ENCODE peak calls at places on chromosomes 11 and 22, in eight cellular contexts. S, B, E, G, R, L, I and X are unnamed samples. For H3K4me1, the result is how much of the 10 kb centered on the place peaks cover.

GRCh38 chr11:69819541-69820070 is 390 bp upstream of the FGF3 start:
- DNase-seq in S (no peak), B (no peak), E (no peak), G (no peak), R (no peak), L (no peak), I (no peak), X (no peak)

GRCh38 chr11:46210133-46210636 is 67.3 kb upstream of the CREB3L1 start:
- DNase-seq in S (no peak), B (no peak), E (no peak), G (no peak), R (no peak), L (peak), I (no peak), X (no peak)

GRCh38 chr11:69567951-69568808 is 72.8 kb upstream of the CCND1 start:
- DNase-seq in S (peak), B (no peak), E (peak), G (no peak), R (no peak), L (peak), I (no peak), X (no peak)

GRCh38 chr11:15858881-15859280 is 497.5 kb downstream of the SOX6 start:
- DNase-seq in S (no peak), B (no peak), E (no peak), G (no peak), R (no peak), L (peak), I (no peak), X (no peak)

GRCh38 chr22:22230438-22230837 is 14.1 kb upstream of the VPREB1 start:
- DNase-seq in S (no peak), B (no peak), E (no peak), G (no peak), R (no peak), L (no peak), I (no peak), X (no peak)

GRCh38 chr22:48356731-48357130 is 1470.9 kb downstream of the BRD1 start:
- DNase-seq in S (no peak), B (no peak), E (peak), G (no peak), R (no peak), L (no peak), I (no peak), X (no peak)

GRCh38 chr22:30221121-30221992 is 25.2 kb downstream of the LIF start:
- DNase-seq in S (no peak), B (no peak), E (no peak), G (no peak), R (no peak), L (no peak), I (no peak), X (no peak)

GRCh38 chr11:112504056-112504455 is 243.4 kb upstream of the PLET1 start:
- DNase-seq in S (no peak), B (no peak), E (no peak), G (no peak), R (no peak), L (peak), I (no peak), X (no peak)

GRCh38 chr11:78921517-78921916 is 346.9 kb upstream of the NARS2 start:
- DNase-seq in S (no peak), B (no peak), E (no peak), G (no peak), R (no peak), L (no peak), I (no peak), X (no peak)

GRCh38 chr11:129373489-129373953 is 2.1 kb upstream of the BARX2 start:
- DNase-seq in S (no peak), B (no peak), E (no peak), G (no peak), R (no peak), L (no peak), I (no peak), X (no peak)

GRCh38 chr11:110123003-110123402 is 29.8 kb downstream of the ZC3H12C start:
- DNase-seq in S (no peak), B (no peak), E (no peak), G (no peak), R (no peak), L (peak), I (no peak), X (no peak)

GRCh38 chr11:16086229-16086628 is 270.1 kb downstream of the SOX6 start:
- DNase-seq in S (no peak), B (no peak), E (no peak), G (no peak), R (no peak), L (no peak), I (no peak), X (no peak)

GRCh38 chr11:122642472-122642922 is 13.0 kb upstream of the UBASH3B start:
- DNase-seq in S (peak), B (no peak), E (no peak), G (no peak), R (no peak), L (peak), I (no peak), X (peak)

GRCh38 chr11:5691963-5692358 is 2.4 kb downstream of the TRIM22 start:
- DNase-seq in S (no peak), B (no peak), E (no peak), G (no peak), R (no peak), L (no peak), I (no peak), X (no peak)

GRCh38 chr22:37281646-37282384 is 493 bp upstream of the CYTH4 start:
- DNase-seq in S (no peak), B (no peak), E (no peak), G (no peak), R (no peak), L (no peak), I (no peak), X (no peak)

DNA sequence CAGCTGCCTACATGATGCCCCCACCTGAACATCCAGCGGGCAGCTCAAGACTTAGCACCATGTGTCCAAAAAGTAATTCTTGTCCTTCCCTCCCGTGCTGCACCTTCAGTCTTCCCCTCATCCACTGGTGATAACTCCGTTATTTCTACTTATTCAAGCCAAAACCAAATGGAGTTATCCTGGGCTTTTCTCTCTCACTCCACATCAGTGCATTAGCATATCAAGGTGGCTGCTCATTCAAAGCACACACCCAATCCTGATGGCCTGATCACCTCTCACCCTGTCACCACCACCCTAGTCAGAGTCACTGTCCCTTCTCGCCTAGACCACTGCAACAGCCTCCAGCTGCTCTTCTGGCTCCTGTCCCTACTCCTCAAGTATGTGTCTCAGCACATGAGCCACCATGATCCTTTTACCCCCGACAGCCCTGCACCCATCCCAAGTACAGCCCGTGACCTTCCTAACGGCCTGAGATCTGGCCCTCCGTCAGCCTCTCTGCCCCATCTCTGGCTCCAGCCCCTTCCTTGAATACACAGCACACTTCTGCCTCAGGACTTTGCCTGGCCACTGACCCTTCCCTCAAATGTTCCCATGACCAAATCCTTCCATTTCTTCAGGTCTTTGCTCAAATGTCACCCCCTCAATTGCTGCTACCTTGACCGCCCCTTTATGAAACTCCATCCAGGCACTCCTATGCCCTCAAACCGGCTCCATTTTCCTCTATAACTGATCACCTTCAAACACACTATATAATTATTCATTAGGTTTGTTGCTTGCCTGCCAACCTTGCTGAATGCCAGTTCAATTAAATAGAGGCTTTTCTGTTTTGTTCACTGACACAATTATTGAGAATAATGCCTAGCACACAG is 19.7 kb upstream of the SLC25A1 start:
- DNase-seq in S (no peak), B (no peak), E (no peak), G (no peak), R (no peak), L (no peak), I (no peak), X (no peak)
- H3K4me1 ChIP-seq in S (under half), B (under half), E (under half), G (under half), R (under half), L (under half), I (under half), X (under half)

DNA sequence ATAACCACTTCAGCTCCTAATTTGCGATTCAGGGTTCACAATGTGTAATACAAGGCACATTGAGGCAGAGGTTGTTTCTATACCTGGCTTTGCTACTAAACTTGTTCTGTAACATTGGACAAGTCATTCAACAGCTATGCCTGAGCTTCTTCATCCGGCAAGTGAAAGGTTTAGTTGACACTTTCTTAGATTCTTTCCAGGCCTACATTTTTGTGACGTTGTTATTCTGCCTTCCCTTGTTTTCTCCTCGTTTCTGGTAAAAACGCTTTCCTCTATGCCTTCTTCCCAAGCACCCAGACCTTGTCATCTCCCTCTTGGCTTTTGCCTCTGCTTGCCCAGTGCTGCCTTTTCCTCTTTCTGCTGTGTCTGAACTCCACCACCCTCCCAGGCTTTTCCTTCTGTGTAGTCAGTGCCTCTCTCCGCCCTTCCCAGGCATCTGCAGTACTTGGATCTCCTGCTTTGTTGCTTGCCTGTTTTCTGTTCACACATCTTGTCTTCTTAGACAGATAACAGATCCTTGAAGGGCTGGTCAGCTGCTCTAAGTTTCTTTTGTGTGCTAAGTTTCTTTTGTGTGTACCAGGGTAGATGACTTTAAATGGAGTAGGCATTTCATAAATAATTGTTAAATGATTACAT is 1.4 kb upstream of the AMOTL1 start:
- DNase-seq in S (no peak), B (no peak), E (no peak), G (no peak), R (no peak), L (no peak), I (no peak), X (no peak)
- H3K4me1 ChIP-seq in S (under half), B (under half), E (under half), G (under half), R (under half), L (under half), I (under half), X (under half)

DNA sequence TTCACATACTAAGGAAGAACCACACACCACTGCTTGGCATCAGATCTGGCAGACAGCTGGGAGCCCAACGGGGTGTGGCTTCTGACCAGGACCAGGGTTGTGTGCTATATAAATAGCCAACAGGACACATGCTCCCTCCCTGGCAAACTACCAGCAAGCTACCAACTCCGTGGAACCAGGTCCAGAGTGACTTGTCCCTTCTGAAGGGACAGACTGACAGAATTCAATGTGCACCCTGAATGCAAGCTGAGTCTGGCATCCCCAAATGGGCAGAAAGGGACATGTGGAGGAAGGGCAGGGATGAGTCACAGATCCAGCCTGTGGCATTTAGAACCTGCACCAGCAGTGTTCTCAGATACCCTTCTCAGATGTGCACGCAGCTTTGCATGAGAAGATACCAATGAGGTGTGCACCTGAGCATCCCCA is 92.9 kb downstream of the MICAL3 start:
- DNase-seq in S (no peak), B (no peak), E (peak), G (no peak), R (peak), L (no peak), I (peak), X (peak)
- H3K4me1 ChIP-seq in S (under half), B (under half), E (under half), G (under half), R (under half), L (under half), I (under half), X (under half)

DNA sequence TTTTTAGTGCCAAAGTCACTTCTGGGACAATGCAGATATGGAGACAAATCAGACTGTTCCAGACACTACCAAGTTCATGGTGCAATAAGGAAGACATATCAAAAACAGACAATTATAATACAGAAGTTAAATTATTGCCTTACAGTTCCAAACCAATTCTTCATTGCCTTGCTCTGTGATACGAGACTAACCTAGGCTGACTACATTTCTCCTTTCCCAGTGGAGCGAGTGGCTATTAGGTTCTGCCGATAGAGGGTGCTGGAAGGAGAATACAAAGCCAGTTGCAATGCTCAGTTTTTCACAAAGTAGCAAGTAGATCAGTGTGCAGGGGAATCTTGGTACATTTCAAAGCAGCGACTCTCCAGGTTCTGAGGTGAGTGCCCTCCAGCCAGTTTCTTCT is 67.8 kb downstream of the FAM168A start:
- DNase-seq in S (no peak), B (no peak), E (no peak), G (peak), R (no peak), L (no peak), I (no peak), X (no peak)
- H3K4me1 ChIP-seq in S (under half), B (under half), E (under half), G (under half), R (under half), L (under half), I (under half), X (under half)

GRCh38 chr11:117279711-117280376 is 11.3 kb upstream of the BACE1-AS start:
- DNase-seq in S (no peak), B (no peak), E (no peak), G (no peak), R (no peak), L (no peak), I (no peak), X (no peak)

GRCh38 chr11:117284053-117284452 is 7.1 kb upstream of the BACE1-AS start:
- DNase-seq in S (no peak), B (no peak), E (no peak), G (no peak), R (no peak), L (no peak), I (no peak), X (no peak)

GRCh38 chr11:117281869-117282268 is 9.3 kb upstream of the BACE1-AS start:
- DNase-seq in S (no peak), B (no peak), E (no peak), G (no peak), R (no peak), L (no peak), I (no peak), X (no peak)

GRCh38 chr11:117282956-117283355 is 8.2 kb upstream of the BACE1-AS start:
- DNase-seq in S (no peak), B (no peak), E (no peak), G (no peak), R (no peak), L (no peak), I (no peak), X (peak)

DNA sequence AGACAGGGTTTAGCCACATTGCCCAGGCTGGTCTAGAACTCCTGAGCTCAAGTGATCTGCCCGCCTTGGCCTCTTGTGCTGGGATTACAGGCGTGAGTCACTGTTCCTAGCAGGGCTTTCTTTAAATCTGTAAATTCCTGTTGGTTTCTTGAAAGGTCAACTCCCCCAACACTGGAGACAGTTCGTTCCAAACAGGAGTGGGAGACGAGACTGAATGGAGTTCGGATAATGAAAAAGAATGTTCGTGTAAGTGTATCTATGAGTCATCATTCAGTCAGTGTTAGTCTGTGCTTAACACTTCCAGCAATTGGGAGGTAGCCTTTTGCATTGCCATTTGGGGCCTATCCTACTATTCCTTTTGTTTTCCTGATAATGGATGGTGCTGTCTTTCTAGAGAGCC is 10.0 kb upstream of the BACE1-AS start:
- DNase-seq in S (peak), B (no peak), E (no peak), G (no peak), R (no peak), L (peak), I (no peak), X (no peak)
- H3K4me1 ChIP-seq in S (under half), B (under half), E (under half), G (under half), R (under half), L (under half), I (under half), X (under half)

DNA sequence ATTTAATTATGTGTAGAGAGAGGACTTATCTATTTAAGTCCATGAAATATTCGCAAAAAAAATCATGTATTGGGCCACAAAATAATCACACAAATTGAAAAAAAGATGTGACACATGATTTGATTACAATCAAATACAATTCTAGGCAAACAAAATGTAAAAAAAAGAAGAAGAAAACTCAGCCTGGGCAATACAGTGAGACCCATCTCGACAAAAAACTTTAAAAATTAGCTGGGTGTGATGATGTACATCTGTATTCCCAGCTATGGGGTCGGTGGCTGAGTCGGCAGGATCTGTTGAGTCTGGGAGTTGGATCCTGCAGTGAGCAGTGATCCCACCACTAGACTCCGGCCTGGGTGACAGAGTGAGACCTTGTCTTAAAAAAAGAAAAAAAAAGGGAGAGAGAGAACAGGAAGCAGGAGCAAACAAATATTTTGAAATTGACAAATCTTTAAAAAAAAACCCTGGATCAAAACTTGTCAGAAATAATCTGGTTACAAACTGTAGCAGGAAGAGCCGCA is 3.1 kb upstream of the TYMP start:
- DNase-seq in S (no peak), B (no peak), E (peak), G (no peak), R (peak), L (no peak), I (no peak), X (no peak)
- H3K4me1 ChIP-seq in S (under half), B (under half), E (under half), G (under half), R (half or more), L (under half), I (under half), X (under half)

GRCh38 chr11:96265972-96266371 is 77.0 kb downstream of the MAML2 start:
- DNase-seq in S (no peak), B (no peak), E (no peak), G (no peak), R (no peak), L (no peak), I (no peak), X (no peak)

GRCh38 chr11:96260526-96260925 is 82.5 kb downstream of the MAML2 start:
- DNase-seq in S (no peak), B (no peak), E (no peak), G (no peak), R (no peak), L (peak), I (no peak), X (no peak)

GRCh38 chr11:96265236-96265737 is 77.7 kb downstream of the MAML2 start:
- DNase-seq in S (no peak), B (no peak), E (no peak), G (no peak), R (no peak), L (no peak), I (no peak), X (no peak)

GRCh38 chr11:96264364-96264763 is 78.6 kb downstream of the MAML2 start:
- DNase-seq in S (no peak), B (no peak), E (no peak), G (no peak), R (no peak), L (no peak), I (no peak), X (no peak)

DNA sequence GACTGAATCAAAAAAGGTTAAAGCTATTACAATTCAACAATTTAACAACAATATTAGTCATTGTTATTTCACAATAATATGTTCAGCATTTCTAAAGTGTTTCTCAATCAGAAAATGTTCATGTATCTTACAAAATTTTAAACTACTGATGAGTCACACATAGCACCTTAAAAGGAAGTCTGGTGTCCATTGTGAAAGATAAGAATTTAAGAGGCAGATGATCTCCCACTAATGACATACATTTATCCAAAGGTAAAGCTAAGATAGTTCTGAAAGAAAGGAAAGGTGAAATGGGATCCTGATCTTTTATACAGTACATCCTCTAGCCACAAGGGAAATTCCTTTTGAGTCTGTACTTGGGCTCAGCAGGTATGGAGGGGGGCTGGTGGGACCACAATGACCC is 79.6 kb downstream of the MAML2 start:
- DNase-seq in S (no peak), B (no peak), E (no peak), G (no peak), R (no peak), L (peak), I (no peak), X (no peak)
- H3K4me1 ChIP-seq in S (under half), B (under half), E (under half), G (under half), R (half or more), L (under half), I (under half), X (under half)